ENCODE peak calls at places on chromosomes 16 and 17, in seven cellular contexts. One of them, this sample, is unnamed.

GRCh38 chr16:20611975-20612471 is 35.9 kb upstream of the ACSM2B start:
- DNase-seq in upper lobe of left lung: no peak
- DNase-seq in IMR-90: no peak
- DNase-seq in esophagus squamous epithelium: no peak
- DNase-seq in heart left ventricle: peak
- DNase-seq in uterus: peak
- DNase-seq in GM12878: no peak
- DNase-seq in this sample: no peak

GRCh38 chr16:68267612-68268405 is 3.5 kb downstream of the SLC7A6 start:
- DNase-seq in upper lobe of left lung: no peak
- DNase-seq in IMR-90: no peak
- DNase-seq in esophagus squamous epithelium: no peak
- DNase-seq in heart left ventricle: no peak
- DNase-seq in uterus: no peak
- DNase-seq in GM12878: no peak
- DNase-seq in this sample: no peak

GRCh38 chr17:45780921-45781320 is 3.2 kb upstream of the CRHR1 start:
- DNase-seq in upper lobe of left lung: no peak
- DNase-seq in IMR-90: no peak
- DNase-seq in esophagus squamous epithelium: no peak
- DNase-seq in heart left ventricle: no peak
- DNase-seq in uterus: peak
- DNase-seq in GM12878: no peak
- DNase-seq in this sample: no peak

GRCh38 chr16:11309895-11310633 is 28.9 kb upstream of the PRM1 start:
- DNase-seq in upper lobe of left lung: no peak
- DNase-seq in IMR-90: no peak
- DNase-seq in esophagus squamous epithelium: peak
- DNase-seq in heart left ventricle: no peak
- DNase-seq in uterus: no peak
- DNase-seq in GM12878: peak
- DNase-seq in this sample: peak

GRCh38 chr17:61393904-61394629 is 5.6 kb upstream of the TBX2 start:
- DNase-seq in upper lobe of left lung: no peak
- DNase-seq in IMR-90: peak
- DNase-seq in esophagus squamous epithelium: no peak
- DNase-seq in heart left ventricle: no peak
- DNase-seq in uterus: no peak
- DNase-seq in GM12878: no peak
- DNase-seq in this sample: no peak

GRCh38 chr17:18855831-18856624 is 1.9 kb upstream of the PRPSAP2 start:
- DNase-seq in upper lobe of left lung: peak
- DNase-seq in IMR-90: peak
- DNase-seq in esophagus squamous epithelium: peak
- DNase-seq in heart left ventricle: peak
- DNase-seq in uterus: peak
- DNase-seq in GM12878: peak
- DNase-seq in this sample: peak

GRCh38 chr16:56525154-56525720 is 5.4 kb upstream of the BBS2 start:
- DNase-seq in upper lobe of left lung: no peak
- DNase-seq in IMR-90: peak
- DNase-seq in esophagus squamous epithelium: no peak
- DNase-seq in heart left ventricle: no peak
- DNase-seq in uterus: no peak
- DNase-seq in GM12878: no peak
- DNase-seq in this sample: no peak

GRCh38 chr17:71327376-71328059 is 793.3 kb upstream of the SOX9 start:
- DNase-seq in upper lobe of left lung: no peak
- DNase-seq in IMR-90: peak
- DNase-seq in esophagus squamous epithelium: no peak
- DNase-seq in heart left ventricle: no peak
- DNase-seq in uterus: no peak
- DNase-seq in GM12878: no peak
- DNase-seq in this sample: no peak

GRCh38 chr16:11629071-11630030 is 38.9 kb upstream of the SNN start:
- DNase-seq in upper lobe of left lung: peak
- DNase-seq in IMR-90: peak
- DNase-seq in esophagus squamous epithelium: no peak
- DNase-seq in heart left ventricle: peak
- DNase-seq in uterus: no peak
- DNase-seq in GM12878: no peak
- DNase-seq in this sample: peak

GRCh38 chr17:40430272-40431230 is 12.7 kb upstream of the IGFBP4 start:
- DNase-seq in upper lobe of left lung: no peak
- DNase-seq in IMR-90: no peak
- DNase-seq in esophagus squamous epithelium: no peak
- DNase-seq in heart left ventricle: no peak
- DNase-seq in uterus: no peak
- DNase-seq in GM12878: no peak
- DNase-seq in this sample: no peak

GRCh38 chr17:39699818-39700147 is at the start of gene ERBB2:
- DNase-seq in upper lobe of left lung: peak
- DNase-seq in IMR-90: peak
- DNase-seq in esophagus squamous epithelium: no peak
- DNase-seq in heart left ventricle: peak
- DNase-seq in uterus: peak
- DNase-seq in GM12878: no peak
- DNase-seq in this sample: no peak

GRCh38 chr17:71530227-71530626 is 590.6 kb upstream of the SOX9 start:
- DNase-seq in upper lobe of left lung: no peak
- DNase-seq in IMR-90: no peak
- DNase-seq in esophagus squamous epithelium: no peak
- DNase-seq in heart left ventricle: no peak
- DNase-seq in uterus: no peak
- DNase-seq in GM12878: no peak
- DNase-seq in this sample: no peak

GRCh38 chr16:73043828-73044493 is 4.0 kb downstream of the ZFHX3 start:
- DNase-seq in upper lobe of left lung: no peak
- DNase-seq in IMR-90: peak
- DNase-seq in esophagus squamous epithelium: no peak
- DNase-seq in heart left ventricle: no peak
- DNase-seq in uterus: no peak
- DNase-seq in GM12878: no peak
- DNase-seq in this sample: no peak
- H3K4me3 ChIP-seq in upper lobe of left lung: no peak
- H3K4me3 ChIP-seq in IMR-90: no peak
- H3K4me3 ChIP-seq in esophagus squamous epithelium: no peak
- H3K4me3 ChIP-seq in heart left ventricle: no peak
- H3K4me3 ChIP-seq in uterus: no peak
- H3K4me3 ChIP-seq in GM12878: peak
- H3K4me3 ChIP-seq in this sample: no peak

GRCh38 chr17:8056232-8056975 is 17.5 kb downstream of the ALOX15B start:
- DNase-seq in upper lobe of left lung: peak
- DNase-seq in IMR-90: peak
- DNase-seq in esophagus squamous epithelium: no peak
- DNase-seq in heart left ventricle: peak
- DNase-seq in uterus: no peak
- DNase-seq in GM12878: peak
- DNase-seq in this sample: peak
- TF ChIP-seq POLR2A in upper lobe of left lung: no peak
- TF ChIP-seq POLR2A in IMR-90: no peak
- TF ChIP-seq POLR2A in esophagus squamous epithelium: no peak
- TF ChIP-seq POLR2A in heart left ventricle: no peak
- TF ChIP-seq POLR2A in uterus: no peak
- TF ChIP-seq POLR2A in GM12878: no peak
- TF ChIP-seq POLR2A in this sample: no peak

GRCh38 chr16:50615891-50616290 is 65.2 kb downstream of the SNX20 start:
- DNase-seq in upper lobe of left lung: no peak
- DNase-seq in IMR-90: no peak
- DNase-seq in esophagus squamous epithelium: no peak
- DNase-seq in heart left ventricle: no peak
- DNase-seq in uterus: no peak
- DNase-seq in GM12878: no peak
- DNase-seq in this sample: no peak

GRCh38 chr16:50617630-50618184 is 63.4 kb downstream of the SNX20 start:
- DNase-seq in upper lobe of left lung: no peak
- DNase-seq in IMR-90: no peak
- DNase-seq in esophagus squamous epithelium: no peak
- DNase-seq in heart left ventricle: no peak
- DNase-seq in uterus: no peak
- DNase-seq in GM12878: no peak
- DNase-seq in this sample: no peak

GRCh38 chr16:50618238-50618918 is 62.7 kb downstream of the SNX20 start:
- DNase-seq in upper lobe of left lung: no peak
- DNase-seq in IMR-90: no peak
- DNase-seq in esophagus squamous epithelium: no peak
- DNase-seq in heart left ventricle: no peak
- DNase-seq in uterus: no peak
- DNase-seq in GM12878: no peak
- DNase-seq in this sample: no peak

GRCh38 chr16:50616386-50616785 is 64.7 kb downstream of the SNX20 start:
- DNase-seq in upper lobe of left lung: no peak
- DNase-seq in IMR-90: no peak
- DNase-seq in esophagus squamous epithelium: no peak
- DNase-seq in heart left ventricle: no peak
- DNase-seq in uterus: no peak
- DNase-seq in GM12878: no peak
- DNase-seq in this sample: no peak

DNA sequence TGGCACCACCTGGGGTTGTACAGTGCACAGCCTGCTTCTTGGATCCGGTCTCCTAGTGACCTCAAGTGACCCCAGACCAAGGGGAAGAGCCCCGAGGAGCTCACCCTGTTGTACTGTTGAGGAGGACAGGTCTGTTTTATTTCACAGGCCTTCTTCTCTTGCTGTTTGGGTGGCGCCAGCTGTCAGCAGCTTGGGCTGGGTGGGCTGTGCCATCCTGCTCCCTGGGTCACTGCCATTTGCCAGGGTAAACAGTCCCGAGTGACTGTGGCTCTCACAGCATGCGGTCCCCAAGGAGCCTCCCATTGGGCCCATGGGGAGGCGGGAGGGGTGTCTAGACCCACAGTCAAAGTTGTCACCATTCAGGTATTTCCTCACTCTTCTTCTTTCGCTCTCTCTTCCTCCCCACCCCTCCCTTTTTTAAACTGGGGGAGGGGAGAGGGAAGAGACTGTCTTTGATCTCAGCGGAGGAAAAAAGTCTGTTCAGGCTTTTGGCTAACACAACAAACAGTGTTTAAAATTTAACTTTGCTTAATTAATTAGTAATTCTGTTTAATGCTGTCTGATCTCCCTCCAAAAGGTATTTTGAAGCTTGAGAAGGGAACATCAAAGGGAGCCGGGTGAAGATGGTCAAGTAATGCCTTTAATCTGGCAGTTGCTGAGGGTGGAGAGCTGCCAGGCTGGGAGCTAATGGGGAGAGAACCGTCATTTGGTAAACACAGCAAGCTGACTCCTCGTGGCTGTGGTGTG is 64.1 kb downstream of the SNX20 start:
- DNase-seq in upper lobe of left lung: no peak
- DNase-seq in IMR-90: no peak
- DNase-seq in esophagus squamous epithelium: no peak
- DNase-seq in heart left ventricle: no peak
- DNase-seq in uterus: no peak
- DNase-seq in GM12878: no peak
- DNase-seq in this sample: no peak
- H3K27ac ChIP-seq in upper lobe of left lung: no peak
- H3K27ac ChIP-seq in IMR-90: no peak
- H3K27ac ChIP-seq in esophagus squamous epithelium: peak
- H3K27ac ChIP-seq in heart left ventricle: no peak
- H3K27ac ChIP-seq in uterus: peak
- H3K27ac ChIP-seq in GM12878: no peak
- H3K27ac ChIP-seq in this sample: peak

DNA sequence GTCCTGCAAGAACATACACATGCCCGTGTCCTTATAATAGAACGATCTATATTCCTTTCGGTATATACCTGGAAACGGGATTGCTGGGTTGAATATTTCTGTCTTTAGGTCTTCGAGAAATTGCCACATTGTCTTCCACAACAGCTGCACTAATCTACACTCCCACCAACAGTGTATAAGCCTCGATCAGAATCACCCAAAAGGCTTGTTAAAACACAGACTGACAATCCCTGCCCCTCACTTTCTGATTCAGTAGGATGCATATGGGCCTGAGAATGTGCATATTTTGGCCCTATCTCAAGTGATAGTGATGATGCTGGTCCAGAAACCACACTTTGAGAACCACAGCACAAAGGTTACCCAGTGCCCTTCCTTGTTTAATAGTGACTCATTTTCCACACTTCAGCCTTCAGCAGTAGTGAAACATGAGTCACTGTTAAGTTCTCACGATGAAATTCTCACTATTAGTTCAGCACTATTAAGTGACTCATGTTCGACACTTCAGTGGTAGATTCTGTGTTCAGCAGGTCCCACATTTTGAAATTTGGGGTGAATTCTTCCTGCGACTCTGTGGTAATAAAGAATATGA is 215.6 kb downstream of the GRIN2A start:
- DNase-seq in upper lobe of left lung: no peak
- DNase-seq in IMR-90: no peak
- DNase-seq in esophagus squamous epithelium: no peak
- DNase-seq in heart left ventricle: no peak
- DNase-seq in uterus: no peak
- DNase-seq in GM12878: peak
- DNase-seq in this sample: no peak
- H3K4me3 ChIP-seq in upper lobe of left lung: no peak
- H3K4me3 ChIP-seq in IMR-90: no peak
- H3K4me3 ChIP-seq in esophagus squamous epithelium: no peak
- H3K4me3 ChIP-seq in heart left ventricle: no peak
- H3K4me3 ChIP-seq in uterus: no peak
- H3K4me3 ChIP-seq in GM12878: no peak
- H3K4me3 ChIP-seq in this sample: no peak

DNA sequence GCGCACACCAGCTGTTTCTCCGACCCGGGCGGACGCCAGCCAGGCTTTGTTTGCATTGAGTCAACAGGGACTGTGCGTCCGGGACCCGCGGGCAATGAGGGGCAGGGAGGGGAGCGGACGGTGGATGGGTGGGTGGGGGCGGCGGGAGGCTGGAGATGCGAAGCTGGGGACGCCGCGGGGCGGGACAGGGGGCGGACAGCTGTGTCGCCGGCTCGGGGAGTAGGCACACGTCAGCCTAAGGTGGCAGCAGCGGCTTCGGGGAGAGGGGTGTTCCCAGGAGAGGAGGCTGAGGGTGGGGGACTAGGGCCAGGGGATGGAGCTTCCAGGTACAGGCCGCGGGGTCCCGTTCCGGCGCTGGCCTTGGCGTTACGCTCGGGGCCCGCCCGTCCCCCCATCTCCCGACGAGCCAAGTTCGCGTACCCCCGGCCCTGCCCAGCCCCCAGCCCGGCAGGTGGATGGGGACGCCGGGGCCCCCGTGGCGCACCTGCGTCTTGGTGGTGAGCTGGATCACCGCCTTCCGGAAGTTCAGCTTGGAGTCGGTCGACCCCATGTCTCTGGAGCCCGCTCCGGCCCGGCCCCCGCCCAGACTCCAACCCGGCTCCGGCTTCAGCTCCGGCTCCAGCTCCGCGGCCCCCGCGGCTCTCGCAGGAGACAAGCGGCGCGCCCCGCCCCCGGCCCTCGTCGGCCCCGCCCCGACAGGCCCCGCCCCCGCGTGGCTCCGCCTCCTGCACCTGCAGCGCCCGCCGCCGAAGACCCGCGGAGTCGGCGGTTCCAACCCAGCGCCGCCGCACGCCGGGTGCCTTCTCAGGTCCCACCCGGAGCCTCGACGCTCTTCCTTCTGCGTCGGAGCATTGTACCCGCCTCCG is at the start of gene HID1:
- DNase-seq in upper lobe of left lung: peak
- DNase-seq in IMR-90: no peak
- DNase-seq in esophagus squamous epithelium: no peak
- DNase-seq in heart left ventricle: peak
- DNase-seq in uterus: no peak
- DNase-seq in GM12878: no peak
- DNase-seq in this sample: peak
- TF ChIP-seq POLR2A in upper lobe of left lung: no peak
- TF ChIP-seq POLR2A in IMR-90: no peak
- TF ChIP-seq POLR2A in esophagus squamous epithelium: no peak
- TF ChIP-seq POLR2A in heart left ventricle: no peak
- TF ChIP-seq POLR2A in uterus: no peak
- TF ChIP-seq POLR2A in GM12878: no peak
- TF ChIP-seq POLR2A in this sample: peak